ENCODE peak calls at places on chromosomes 1 and 21, in six cellular contexts. E, G, K, Y, C and U are unnamed samples.

GRCh38 chr21:39531777-39532333 is 80.1 kb downstream of the SH3BGR start:
- DNase-seq in C (no peak), K (no peak), Y (no peak), G (no peak), E (no peak), U (no peak)

GRCh38 chr1:21693732-21694131 is 24.6 kb upstream of the RAP1GAP start:
- DNase-seq in Y (no peak), K (no peak), E (no peak), C (no peak), G (no peak), U (no peak)

GRCh38 chr1:246677842-246678241 is 46.4 kb upstream of the SCCPDH start:
- DNase-seq in K (no peak), E (no peak), G (no peak), C (no peak), Y (no peak), U (no peak)

GRCh38 chr1:162315673-162316072 is 61.0 kb downstream of the SPATA46 start:
- DNase-seq in K (no peak), G (no peak), C (no peak), Y (no peak), E (no peak), U (no peak)

GRCh38 chr1:94265931-94266330 is 28.5 kb upstream of the ARHGAP29 start:
- DNase-seq in Y (no peak), E (no peak), K (no peak), G (no peak), C (no peak), U (no peak)

GRCh38 chr21:16551101-16551695 is 821.4 kb downstream of the USP25 start:
- DNase-seq in C (no peak), E (no peak), K (no peak), G (no peak), Y (no peak), U (no peak)

GRCh38 chr1:184260382-184260781 is 126.4 kb upstream of the C1orf21 start:
- DNase-seq in E (no peak), Y (no peak), G (no peak), C (no peak), K (no peak), U (no peak)

GRCh38 chr1:212669102-212669501 is 30.5 kb downstream of the BATF3 start:
- DNase-seq in C (no peak), Y (peak), G (no peak), E (peak), K (no peak), U (no peak)

GRCh38 chr1:60596791-60597748 is 485.3 kb upstream of the NFIA start:
- DNase-seq in K (no peak), G (no peak), E (peak), C (no peak), Y (no peak), U (no peak)

GRCh38 chr21:16570196-16570595 is 840.4 kb downstream of the USP25 start:
- DNase-seq in Y (no peak), C (no peak), E (no peak), G (no peak), K (no peak), U (no peak)

GRCh38 chr1:20405893-20406604 is 80.0 kb downstream of the CAMK2N1 start:
- DNase-seq in K (no peak), E (no peak), Y (no peak), G (no peak), C (no peak), U (no peak)
- TF ChIP-seq TAF1 in K (no peak), E (no peak), Y (no peak), G (no peak), C (no peak), U (no peak)

GRCh38 chr21:36747114-36747814 is 48.3 kb downstream of the SIM2 start:
- DNase-seq in Y (no peak), G (no peak), E (peak), K (no peak), C (no peak), U (no peak)

GRCh38 chr21:36751383-36751782 is 52.5 kb downstream of the SIM2 start:
- DNase-seq in K (no peak), C (no peak), E (no peak), Y (no peak), G (no peak), U (no peak)

GRCh38 chr21:36750579-36750959 is 51.7 kb downstream of the SIM2 start:
- DNase-seq in G (no peak), K (no peak), C (no peak), Y (no peak), E (no peak), U (no peak)

GRCh38 chr21:36747815-36748381 is 49.0 kb downstream of the SIM2 start:
- DNase-seq in G (no peak), Y (peak), C (no peak), E (peak), K (peak), U (peak)

DNA sequence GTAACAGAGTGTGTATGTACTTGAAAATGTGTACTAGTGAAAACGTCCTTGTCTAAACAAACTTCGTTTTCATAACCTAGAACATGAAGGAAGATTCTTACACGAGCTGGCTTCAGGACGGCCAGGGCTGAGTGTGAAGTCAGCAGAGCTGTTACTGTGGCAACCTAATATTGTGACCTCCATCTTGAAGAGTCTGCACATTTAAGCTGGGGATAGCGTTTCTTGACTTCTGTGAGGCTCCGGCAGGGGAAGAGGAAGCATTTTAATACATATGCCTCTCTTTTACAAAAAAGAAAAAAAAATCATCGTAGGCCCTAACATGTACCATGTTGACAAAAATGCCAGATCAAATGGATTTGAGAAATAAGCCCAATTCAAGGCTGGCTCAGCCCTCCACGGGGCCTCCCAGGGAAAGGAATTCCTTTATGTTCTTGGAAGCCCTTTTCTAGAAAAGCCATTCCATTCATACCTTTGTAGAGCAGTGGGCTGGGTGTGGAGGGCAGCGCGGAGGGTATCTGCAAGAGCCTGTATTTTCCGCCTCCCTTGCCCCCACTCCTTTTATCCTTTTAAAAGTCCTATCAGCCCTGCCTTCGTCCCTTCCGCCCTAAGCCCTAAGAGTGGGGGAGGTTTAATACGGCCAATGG is 51.1 kb downstream of the SIM2 start:
- DNase-seq in G (peak), C (no peak), E (no peak), K (no peak), Y (no peak), U (no peak)
- TF ChIP-seq POLR2AphosphoS5 in G (no peak), C (no peak), E (no peak), K (no peak), Y (no peak), U (no peak)

GRCh38 chr21:41758550-41758949 is 8.3 kb downstream of the RIPK4 start:
- DNase-seq in Y (no peak), G (no peak), K (no peak), C (no peak), E (no peak), U (no peak)
- TF ChIP-seq POLR2A in Y (no peak), G (no peak), K (no peak), C (no peak), E (no peak), U (no peak)

GRCh38 chr1:226653311-226653921 is 85.7 kb downstream of the ITPKB start:
- DNase-seq in G (no peak), E (no peak), K (no peak), Y (no peak), C (no peak), U (no peak)
- TF ChIP-seq TAF1 in G (no peak), E (no peak), K (no peak), Y (no peak), C (no peak), U (no peak)

GRCh38 chr1:112505400-112505785 is 3.4 kb upstream of the WNT2B start:
- DNase-seq in Y (no peak), K (no peak), G (no peak), E (no peak), C (no peak), U (no peak)

GRCh38 chr1:112502827-112503226 is 5.9 kb upstream of the WNT2B start:
- DNase-seq in G (no peak), K (no peak), E (peak), Y (no peak), C (no peak), U (no peak)

GRCh38 chr1:112504002-112504401 is 4.8 kb upstream of the WNT2B start:
- DNase-seq in E (no peak), G (no peak), K (no peak), Y (no peak), C (no peak), U (no peak)

GRCh38 chr1:112504666-112505399 is 3.9 kb upstream of the WNT2B start:
- DNase-seq in C (no peak), K (no peak), E (no peak), G (no peak), Y (no peak), U (no peak)

GRCh38 chr1:112501810-112502641 is 6.7 kb upstream of the WNT2B start:
- DNase-seq in C (no peak), K (peak), G (no peak), Y (peak), E (peak), U (peak)
- TF ChIP-seq POLR2AphosphoS5 in C (no peak), K (no peak), G (no peak), Y (no peak), E (no peak), U (no peak)

GRCh38 chr1:28885982-28886730 is 28.2 kb upstream of the EPB41 start:
- DNase-seq in C (no peak), K (no peak), G (no peak), E (no peak), Y (no peak), U (no peak)

GRCh38 chr1:28887835-28888682 is 26.3 kb upstream of the EPB41 start:
- DNase-seq in K (no peak), E (peak), Y (no peak), C (no peak), G (no peak), U (no peak)

GRCh38 chr1:28887418-28887834 is 26.9 kb upstream of the EPB41 start:
- DNase-seq in C (no peak), G (no peak), K (peak), E (peak), Y (no peak), U (peak)

GRCh38 chr1:28885472-28885877 is 28.9 kb upstream of the EPB41 start:
- DNase-seq in C (no peak), E (no peak), K (no peak), Y (no peak), G (no peak), U (no peak)

DNA sequence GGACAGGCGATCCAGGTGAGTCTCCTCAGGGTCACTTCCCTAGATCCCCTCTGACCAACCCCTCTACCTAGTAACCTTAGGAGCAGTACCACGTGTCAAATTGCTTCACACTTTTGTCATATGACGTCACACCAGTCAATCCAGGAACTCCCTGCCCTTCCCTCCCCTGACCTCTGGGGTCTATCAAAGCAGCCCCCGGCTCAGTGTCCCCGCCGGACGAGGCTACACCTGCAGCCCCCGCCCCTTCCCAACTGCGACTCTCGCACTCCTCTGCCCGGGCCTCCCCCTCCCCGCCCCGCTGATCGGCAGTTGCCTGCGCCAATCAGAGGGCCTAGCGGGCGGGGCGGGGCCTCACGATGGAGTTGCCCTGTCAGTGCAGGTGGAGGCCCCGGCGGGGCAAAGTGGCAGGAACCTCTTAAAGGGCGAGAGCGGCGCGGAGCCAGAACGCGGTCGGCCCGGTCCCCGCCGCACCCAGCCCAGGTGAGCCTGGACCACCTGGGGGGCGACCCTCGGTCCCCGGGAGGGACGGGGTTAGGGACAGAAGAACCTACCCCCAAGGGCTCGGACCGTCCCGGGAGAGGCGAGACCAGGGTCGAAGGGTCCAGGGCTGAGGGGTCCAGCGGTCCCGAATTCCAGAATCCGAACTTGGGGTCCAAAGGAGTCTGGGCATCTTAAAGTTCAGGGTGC is 27.5 kb upstream of the EPB41 start:
- DNase-seq in G (peak), K (peak), C (peak), E (peak), Y (peak), U (peak)
- TF ChIP-seq POLR2A in G (no peak), K (no peak), C (peak), E (peak), Y (peak), U (peak)

DNA sequence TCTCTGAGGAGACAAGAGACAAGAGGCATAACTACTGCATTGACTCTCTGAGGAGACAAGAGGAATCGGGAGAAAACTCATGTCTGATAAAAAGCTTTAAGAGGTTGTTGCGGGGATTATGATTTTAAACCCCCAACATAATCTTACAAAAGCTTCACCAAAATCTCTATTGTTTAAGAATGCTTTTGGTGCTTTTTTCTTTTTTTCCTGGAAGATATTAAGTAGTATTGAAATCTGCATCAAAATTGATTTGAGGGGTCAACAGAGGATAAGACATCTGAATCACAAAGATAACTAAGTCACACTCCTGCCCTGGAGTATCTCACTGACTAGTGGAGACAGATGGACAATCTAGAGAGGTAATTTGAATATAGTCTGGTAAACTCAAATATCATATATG is 115.6 kb upstream of the MROH9 start:
- DNase-seq in E (no peak), K (no peak), C (no peak), G (no peak), Y (no peak), U (no peak)
- TF ChIP-seq TAF1 in E (no peak), K (no peak), C (no peak), G (no peak), Y (no peak), U (no peak)

GRCh38 chr1:43300661-43301094 is at the start of gene TIE1:
- DNase-seq in E (no peak), Y (no peak), G (no peak), K (no peak), C (no peak), U (no peak)
- TF ChIP-seq POLR2AphosphoS5 in E (no peak), Y (no peak), G (no peak), K (no peak), C (no peak), U (no peak)

GRCh38 chr21:41565550-41565949 is 57.6 kb upstream of the TMPRSS2 start:
- DNase-seq in E (no peak), K (no peak), C (no peak), Y (no peak), G (no peak), U (no peak)

GRCh38 chr21:41566500-41567014 is 58.6 kb upstream of the TMPRSS2 start:
- DNase-seq in G (no peak), Y (no peak), C (no peak), K (no peak), E (no peak), U (no peak)

GRCh38 chr21:41570791-41571355 is 62.9 kb upstream of the TMPRSS2 start:
- DNase-seq in C (peak), Y (no peak), G (no peak), K (no peak), E (no peak), U (no peak)

GRCh38 chr21:41568606-41569385 is 60.8 kb upstream of the TMPRSS2 start:
- DNase-seq in E (no peak), G (no peak), Y (no peak), C (no peak), K (no peak), U (no peak)

DNA sequence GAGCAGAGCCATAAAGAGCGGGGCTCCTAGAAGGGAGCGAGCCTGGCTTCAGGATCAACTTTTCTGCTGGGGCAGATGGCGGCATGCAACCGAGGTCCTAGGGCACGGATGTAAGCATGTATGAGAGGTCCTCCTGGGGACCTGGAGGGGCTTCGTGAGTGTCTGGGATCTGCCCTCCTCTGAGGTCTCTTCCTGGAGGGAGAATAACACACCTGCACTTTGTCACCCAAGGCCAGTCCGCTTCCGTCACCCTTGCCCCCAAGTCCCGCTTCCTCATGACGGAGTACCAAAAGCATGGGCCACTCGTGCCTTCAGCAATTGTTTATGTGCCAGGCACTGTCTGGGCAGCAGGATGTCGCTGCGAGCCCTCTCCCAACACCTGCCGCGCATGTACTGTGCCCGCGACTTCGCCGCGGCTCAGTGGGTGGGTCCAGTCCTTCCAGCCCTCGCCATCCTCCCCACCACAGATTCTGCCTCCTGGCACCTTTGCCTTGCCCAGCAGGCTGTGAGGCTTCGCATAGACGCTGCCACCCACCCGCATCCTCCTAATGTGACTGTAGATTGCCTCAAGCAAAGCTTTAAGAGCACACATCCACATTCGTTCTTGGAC is 60.0 kb upstream of the TMPRSS2 start:
- DNase-seq in G (no peak), C (no peak), E (no peak), K (no peak), Y (no peak), U (no peak)
- TF ChIP-seq POLR2A in G (no peak), C (no peak), E (no peak), K (no peak), Y (no peak), U (no peak)

DNA sequence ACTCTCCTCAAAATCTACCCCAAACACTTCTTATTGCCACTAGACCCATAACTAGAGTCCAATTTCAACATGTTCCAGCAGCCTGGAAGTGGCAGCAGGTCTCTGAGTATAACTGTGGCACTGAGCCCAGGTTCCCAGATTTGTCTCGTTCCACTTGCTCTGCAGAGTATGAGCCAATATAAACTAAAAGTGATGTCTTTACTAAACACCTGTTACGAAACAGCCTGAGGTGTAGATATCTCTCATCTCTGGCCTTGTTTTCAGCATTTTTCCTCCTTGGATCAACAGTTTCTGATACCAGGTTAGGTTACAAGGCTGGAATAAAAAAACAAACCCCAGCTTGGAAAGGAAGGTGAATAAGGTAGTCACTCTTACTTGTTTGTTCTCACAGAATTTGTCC is 25.2 kb upstream of the PRDX6 start:
- DNase-seq in K (no peak), G (no peak), Y (no peak), C (no peak), E (no peak), U (no peak)
- TF ChIP-seq TAF1 in K (no peak), G (no peak), Y (no peak), C (no peak), E (no peak), U (no peak)